ENCODE peak calls at places on chromosome 18, in four cellular contexts. U is HepG2, W is GM12878, D is GM12891. J is an unnamed sample.

GRCh38 chr18:40685241-40685640 is 1269.8 kb upstream of the PIK3C3 start:
- DNase-seq in U (no peak), W (no peak), D (no peak), J (no peak)

GRCh38 chr18:31269508-31270074 is 48.4 kb upstream of the DSG1 start:
- DNase-seq in U (no peak), W (no peak), D (no peak), J (no peak)

GRCh38 chr18:51110073-51110797 is 80.2 kb downstream of the SMAD4 start:
- DNase-seq in U (peak), W (no peak), D (peak), J (peak)

GRCh38 chr18:22309191-22309590 is 108.5 kb downstream of the CTAGE1 start:
- DNase-seq in U (no peak), W (no peak), D (no peak), J (no peak)

GRCh38 chr18:8501044-8501443 is 108.2 kb upstream of the RAB12 start:
- DNase-seq in U (no peak), W (no peak), D (no peak), J (no peak)

GRCh38 chr18:71485578-71485977 is 1058.6 kb downstream of the CBLN2 start:
- DNase-seq in U (no peak), W (no peak), D (no peak), J (no peak)

GRCh38 chr18:52348209-52348608 is 8.2 kb downstream of the DCC start:
- DNase-seq in U (peak), W (no peak), D (no peak), J (no peak)

GRCh38 chr18:60064271-60064670 is 164.5 kb downstream of the PMAIP1 start:
- DNase-seq in U (no peak), W (no peak), D (no peak), J (no peak)

GRCh38 chr18:52312321-52312720 is 27.7 kb upstream of the DCC start:
- DNase-seq in U (no peak), W (no peak), D (no peak), J (no peak)

GRCh38 chr18:58087928-58088722 is 44.1 kb downstream of the NEDD4L start:
- DNase-seq in U (no peak), W (no peak), D (no peak), J (no peak)

GRCh38 chr18:34633368-34633767 is 76.7 kb upstream of the DTNA start:
- DNase-seq in U (no peak), W (no peak), D (no peak), J (no peak)

GRCh38 chr18:76493213-76494107 is 1.6 kb downstream of the ZNF516 start:
- DNase-seq in U (peak), W (no peak), D (peak), J (no peak)

GRCh38 chr18:66607632-66608031 is 3.7 kb upstream of the CDH19 start:
- DNase-seq in U (no peak), W (no peak), D (no peak), J (no peak)

GRCh38 chr18:59881728-59882685 is 17.8 kb upstream of the PMAIP1 start:
- DNase-seq in U (peak), W (no peak), D (no peak), J (no peak)

GRCh38 chr18:45617284-45617683 is 2.0 kb downstream of the SLC14A2 start:
- DNase-seq in U (no peak), W (no peak), D (no peak), J (no peak)

GRCh38 chr18:3692113-3692621 is 242.2 kb downstream of the TGIF1 start:
- DNase-seq in U (peak), W (no peak), D (no peak), J (no peak)

GRCh38 chr18:56738184-56738583 is 87.0 kb downstream of the WDR7 start:
- DNase-seq in U (no peak), W (no peak), D (no peak), J (no peak)

GRCh38 chr18:4806342-4806741 is 351.2 kb upstream of the DLGAP1 start:
- DNase-seq in U (no peak), W (no peak), D (no peak), J (no peak)

GRCh38 chr18:33821503-33821902 is 243.5 kb downstream of the ASXL3 start:
- DNase-seq in U (no peak), W (no peak), D (no peak), J (no peak)

GRCh38 chr18:23099621-23100020 is 35.7 kb upstream of the CABLES1 start:
- DNase-seq in U (peak), W (no peak), D (no peak), J (no peak)

GRCh38 chr18:55407191-55407590 is 180.8 kb downstream of the TCF4 start:
- DNase-seq in U (no peak), W (no peak), D (no peak), J (no peak)

GRCh38 chr18:56861244-56861643 is 210.1 kb downstream of the WDR7 start:
- DNase-seq in U (no peak), W (no peak), D (no peak), J (no peak)

GRCh38 chr18:10928971-10929373 is 220.4 kb downstream of the PIEZO2 start:
- DNase-seq in U (no peak), W (peak), D (peak), J (peak)

DNA sequence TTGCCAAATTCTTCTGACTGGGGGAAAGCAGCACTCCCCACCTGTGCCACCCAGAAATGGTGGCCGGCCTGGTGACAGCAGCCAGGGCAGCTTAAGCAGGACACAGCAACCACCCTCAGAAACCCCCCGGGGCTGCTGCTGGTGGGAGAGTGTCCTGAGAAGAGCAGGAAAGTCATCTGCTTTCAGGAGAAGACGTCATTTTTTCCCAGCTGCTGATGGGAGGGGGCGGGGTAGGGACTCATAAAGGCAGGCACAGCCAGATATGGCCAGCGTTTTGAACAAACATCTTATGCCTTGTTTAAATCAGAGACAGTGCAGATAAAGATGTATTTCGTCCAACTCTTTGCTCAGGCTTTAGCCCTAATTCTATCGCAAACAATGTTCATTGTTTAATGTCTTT is 139.5 kb downstream of the LRRC30 start:
- DNase-seq in U (no peak), W (no peak), D (no peak), J (no peak)
- TF ChIP-seq TAF1 in U (no peak), W (no peak), D (no peak), J (no peak)

GRCh38 chr18:44514766-44515165 is 165.9 kb upstream of the SETBP1 start:
- DNase-seq in U (no peak), W (no peak), D (no peak), J (no peak)

GRCh38 chr18:44518091-44518490 is 162.6 kb upstream of the SETBP1 start:
- DNase-seq in U (no peak), W (no peak), D (no peak), J (no peak)

GRCh38 chr18:44521673-44522032 is 159.0 kb upstream of the SETBP1 start:
- DNase-seq in U (no peak), W (no peak), D (no peak), J (no peak)

GRCh38 chr18:44520981-44521672 is 159.6 kb upstream of the SETBP1 start:
- DNase-seq in U (no peak), W (no peak), D (no peak), J (no peak)

GRCh38 chr18:44518666-44519065 is 162.0 kb upstream of the SETBP1 start:
- DNase-seq in U (no peak), W (no peak), D (no peak), J (no peak)
- TF ChIP-seq POLR2AphosphoS5 in U (no peak), W (no peak), D (no peak), J (no peak)

GRCh38 chr18:73549236-73549635 is 598.4 kb downstream of the FBXO15 start:
- DNase-seq in U (no peak), W (no peak), D (no peak), J (no peak)
- TF ChIP-seq POLR2A in U (no peak), W (no peak), D (no peak), J (no peak)

GRCh38 chr18:24232814-24233213 is 94.0 kb downstream of the CABYR start:
- DNase-seq in U (no peak), W (no peak), D (no peak), J (no peak)

GRCh38 chr18:24231773-24232735 is 93.2 kb downstream of the CABYR start:
- DNase-seq in U (no peak), W (no peak), D (no peak), J (no peak)

GRCh38 chr18:24228661-24229053 is 89.8 kb downstream of the CABYR start:
- DNase-seq in U (no peak), W (no peak), D (no peak), J (no peak)

GRCh38 chr18:24230766-24231165 is 91.9 kb downstream of the CABYR start:
- DNase-seq in U (no peak), W (no peak), D (no peak), J (no peak)

DNA sequence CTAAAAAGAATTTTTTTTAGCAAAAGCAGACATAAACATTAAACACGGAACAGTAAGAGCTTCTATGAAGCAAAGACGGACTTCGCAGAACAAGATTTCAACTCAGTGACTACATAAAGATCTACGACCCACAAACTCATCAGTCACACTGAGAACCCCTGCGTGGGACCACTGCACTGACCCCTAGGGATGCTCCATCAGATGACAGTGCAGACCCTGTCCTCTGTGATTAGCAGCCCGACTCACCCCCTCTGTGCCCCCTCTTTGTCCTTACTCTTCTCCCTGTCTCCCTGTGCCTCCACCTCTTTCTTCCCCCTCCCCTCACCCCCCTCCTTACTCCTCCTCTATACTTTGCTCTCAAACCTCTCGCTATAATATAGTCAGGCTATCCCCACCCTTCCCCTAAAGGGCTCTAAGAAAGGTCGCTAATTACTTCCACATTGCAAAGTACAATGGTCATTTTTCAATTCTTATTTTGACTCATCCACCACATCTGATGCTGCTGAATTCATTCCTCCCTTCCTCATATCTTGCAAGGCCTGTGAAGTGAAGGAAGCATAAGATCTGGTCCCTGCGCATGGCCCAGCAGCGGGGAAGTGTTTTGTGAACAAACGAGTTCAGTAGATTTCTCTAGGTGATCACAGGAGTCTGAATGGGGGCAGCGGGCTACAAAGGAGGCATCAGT is 89.3 kb downstream of the CABYR start:
- DNase-seq in U (no peak), W (no peak), D (no peak), J (no peak)
- TF ChIP-seq TAF1 in U (no peak), W (no peak), D (no peak), J (no peak)